ENCODE peak calls at places on chromosomes 7 and 10, in seven cellular contexts. R, C, Q, N, D, Z and P are unnamed samples.

GRCh38 chr7:36305648-36306047 is 84.0 kb upstream of the ANLN start:
- DNase-seq in N (no peak), Q (no peak), D (peak; percentile 19), Z (no peak), C (no peak), R (no peak), P (no peak)

GRCh38 chr7:121940907-121941306 is 67.9 kb downstream of the PTPRZ1 start:
- DNase-seq in C (no peak), R (no peak), Q (no peak), N (no peak), D (no peak), Z (no peak), P (no peak)

GRCh38 chr7:32390210-32390609 is 100.0 kb downstream of the LSM5 start:
- DNase-seq in D (no peak), R (no peak), Q (no peak), C (no peak), N (no peak), Z (no peak), P (no peak)

GRCh38 chr10:51527806-51528205 is 171.6 kb downstream of the CSTF2T start:
- DNase-seq in D (no peak), Z (no peak), C (no peak), N (no peak), Q (no peak), R (no peak), P (no peak)

GRCh38 chr7:134789967-134790685 is 10.7 kb downstream of the CALD1 start:
- DNase-seq in Z (no peak), Q (no peak), C (no peak), N (no peak), D (no peak), R (no peak), P (no peak)

GRCh38 chr10:29595636-29596225 is 39.0 kb downstream of the SVIL start:
- DNase-seq in R (no peak), C (no peak), Z (no peak), D (no peak), N (peak; percentile 52), Q (no peak), P (no peak)

GRCh38 chr10:99605351-99605750 is 14.9 kb downstream of the SLC25A28 start:
- DNase-seq in R (no peak), N (no peak), D (no peak), C (no peak), Q (no peak), Z (no peak), P (no peak)

GRCh38 chr7:95915731-95916130 is 143.4 kb downstream of the DYNC1I1 start:
- DNase-seq in R (no peak), C (no peak), N (no peak), Q (no peak), Z (no peak), D (no peak), P (no peak)

GRCh38 chr10:15155978-15156377 is 12.5 kb downstream of the NMT2 start:
- DNase-seq in Q (no peak), D (no peak), Z (no peak), R (no peak), C (no peak), N (no peak), P (no peak)

GRCh38 chr7:20307901-20308300 is 22.8 kb upstream of the ITGB8 start:
- DNase-seq in R (no peak), Z (no peak), C (no peak), N (no peak), Q (no peak), D (no peak), P (no peak)

GRCh38 chr7:135224027-135224426 is 9.6 kb upstream of the STRA8 start:
- DNase-seq in Q (no peak), Z (no peak), N (no peak), D (no peak), R (no peak), C (no peak), P (no peak)

GRCh38 chr10:79394631-79395030 is 47.4 kb downstream of the PPIF start:
- DNase-seq in N (no peak), D (no peak), C (no peak), Z (no peak), R (no peak), Q (no peak), P (no peak)

GRCh38 chr7:155590215-155591023 is 44.1 kb upstream of the CNPY1 start:
- DNase-seq in Q (no peak), N (peak; percentile 15), D (no peak), R (no peak), C (no peak), Z (no peak), P (peak; percentile 60)

GRCh38 chr10:110865804-110866482 is 5.8 kb upstream of the PDCD4 start:
- DNase-seq in R (no peak), N (peak; percentile 35), Q (no peak), C (no peak), Z (no peak), D (no peak), P (no peak)

GRCh38 chr10:103769176-103769575 is 86.2 kb downstream of the SH3PXD2A start:
- DNase-seq in N (no peak), R (no peak), C (no peak), Q (no peak), D (no peak), Z (no peak), P (peak; percentile 50)

GRCh38 chr10:8158439-8159071 is 104.1 kb downstream of the GATA3 start:
- DNase-seq in D (no peak), R (no peak), N (peak; percentile 83), C (no peak), Z (no peak), Q (no peak), P (no peak)

GRCh38 chr7:91085175-91085574 is 179.1 kb upstream of the FZD1 start:
- DNase-seq in C (peak; percentile 4), D (no peak), Z (no peak), R (no peak), N (no peak), Q (no peak), P (no peak)

GRCh38 chr10:45461034-45461433 is 87.0 kb downstream of the ALOX5 start:
- DNase-seq in D (no peak), R (no peak), Q (no peak), N (no peak), Z (no peak), C (no peak), P (peak; percentile 86)

GRCh38 chr7:158956805-158957506 is 100.6 kb downstream of the DYNC2I1 start:
- DNase-seq in R (no peak), C (no peak), N (no peak), Z (no peak), D (peak; percentile 39), Q (no peak), P (no peak)

GRCh38 chr10:44975487-44976331 is 2.9 kb downstream of the DEPP1 start:
- DNase-seq in N (peak; percentile 85), Z (peak; percentile 30), R (no peak), C (no peak), D (no peak), Q (no peak), P (peak; percentile 52)

GRCh38 chr7:84877943-84878595 is 308.8 kb downstream of the SEMA3D start:
- DNase-seq in D (no peak), C (no peak), Z (no peak), R (no peak), N (no peak), Q (no peak), P (no peak)

GRCh38 chr7:33719059-33719581 is 186.2 kb upstream of the BMPER start:
- DNase-seq in R (no peak), Z (peak; percentile 45), Q (no peak), C (no peak), D (no peak), N (no peak), P (no peak)

GRCh38 chr7:3371601-3372000 is 70.5 kb downstream of the SDK1 start:
- DNase-seq in C (no peak), Z (no peak), R (no peak), Q (no peak), N (peak; percentile 33), D (no peak), P (no peak)

GRCh38 chr10:72417971-72418370 is 63.3 kb upstream of the DNAJB12 start:
- DNase-seq in R (no peak), Z (no peak), C (no peak), Q (no peak), N (no peak), D (no peak), P (no peak)

GRCh38 chr10:30980951-30981616 is 50.6 kb downstream of the ZNF438 start:
- DNase-seq in C (no peak), D (no peak), N (peak; percentile 59), Q (no peak), Z (peak; percentile 72), R (no peak), P (no peak)

GRCh38 chr10:80684217-80684616 is 146.5 kb downstream of the SH2D4B start:
- DNase-seq in N (peak; percentile 40), R (peak; percentile 15), C (no peak), Z (no peak), Q (peak; percentile 51), D (peak; percentile 11), P (peak; percentile 44)

GRCh38 chr10:114174462-114175190 is 623 bp upstream of the CCDC186 start:
- DNase-seq in C (no peak), Q (no peak), R (no peak), D (no peak), Z (peak; percentile 52), N (no peak), P (no peak)

GRCh38 chr10:47403401-47404318 is 19.6 kb upstream of the ZNF488 start:
- DNase-seq in N (no peak), D (no peak), R (no peak), C (no peak), Q (no peak), Z (no peak), P (no peak)

GRCh38 chr7:42236266-42237161 is 495 bp downstream of the GLI3 start:
- DNase-seq in Q (no peak), D (no peak), Z (peak; percentile 39), R (no peak), N (peak; percentile 55), C (no peak), P (peak; percentile 55)

GRCh38 chr7:47596502-47597202 is 14.7 kb upstream of the TNS3 start:
- DNase-seq in R (no peak), Z (no peak), C (no peak), Q (no peak), D (no peak), N (peak; percentile 92), P (no peak)

GRCh38 chr7:112298543-112299100 is 92.1 kb downstream of the ZNF277 start:
- DNase-seq in Z (no peak), R (no peak), Q (no peak), D (no peak), N (no peak), C (no peak), P (no peak)

GRCh38 chr10:12241810-12242529 is 46.0 kb downstream of the CDC123 start:
- DNase-seq in C (no peak), Q (no peak), N (no peak), D (no peak), Z (peak; percentile 31), R (no peak), P (peak; percentile 75)

GRCh38 chr10:121324678-121325213 is 273.5 kb downstream of the FGFR2 start:
- DNase-seq in Q (no peak), N (no peak), C (no peak), R (no peak), Z (no peak), D (no peak), P (no peak)

GRCh38 chr10:13401142-13401541 is 53.0 kb upstream of the SEPHS1 start:
- DNase-seq in C (no peak), D (no peak), N (no peak), Q (no peak), Z (no peak), R (no peak), P (no peak)